ENCODE peak calls at places on chromosomes 13 and 19, in nine cellular contexts. L, B, V, C, I, W, A, G and E are unnamed samples.

GRCh38 chr13:29294869-29295268 is 300.6 kb downstream of the SLC7A1 start:
- DNase-seq in B (no peak), G (no peak), V (peak), A (no peak), W (no peak), I (no peak), L (peak), C (no peak), E (no peak)

GRCh38 chr13:45851171-45851889 is at the start of gene SIAH3:
- DNase-seq in W (no peak), L (no peak), V (peak), I (no peak), B (no peak), G (no peak), C (no peak), A (peak), E (no peak)

GRCh38 chr19:41588497-41589209 is 12.7 kb downstream of the CEACAM21 start:
- DNase-seq in I (no peak), A (peak), V (peak), L (peak), W (no peak), C (peak), G (no peak), B (no peak), E (peak)

GRCh38 chr13:60873116-60873515 is 476.1 kb downstream of the TDRD3 start:
- DNase-seq in V (no peak), W (no peak), I (no peak), G (no peak), A (no peak), B (no peak), L (no peak), C (no peak), E (no peak)

GRCh38 chr13:23561261-23561660 is 9.0 kb upstream of the TNFRSF19 start:
- DNase-seq in I (no peak), G (no peak), W (no peak), A (no peak), L (no peak), V (no peak), B (no peak), C (no peak), E (no peak)

GRCh38 chr19:27794444-27795042 is 1418.4 kb downstream of the UQCRFS1 start:
- DNase-seq in L (no peak), C (peak), B (no peak), G (no peak), W (no peak), V (peak), A (peak), I (no peak), E (peak)

GRCh38 chr19:2815191-2815614 is 4.5 kb upstream of the ZNF554 start:
- DNase-seq in B (no peak), G (no peak), C (no peak), V (no peak), W (no peak), I (no peak), A (no peak), L (no peak), E (no peak)

GRCh38 chr19:741506-742131 is 9.3 kb upstream of the MISP start:
- DNase-seq in B (no peak), W (no peak), A (peak), G (no peak), L (no peak), C (no peak), V (no peak), I (no peak), E (no peak)

GRCh38 chr13:50512602-50513527 is 330.6 kb downstream of the DLEU7 start:
- DNase-seq in L (no peak), B (peak), I (peak), C (peak), V (peak), A (peak), W (peak), G (peak), E (peak)

GRCh38 chr19:19750131-19750841 is 17.4 kb upstream of the ZNF14 start:
- DNase-seq in I (no peak), B (no peak), L (no peak), C (no peak), A (no peak), W (no peak), G (no peak), V (no peak), E (no peak)